ENCODE peak calls at places on chromosomes 7 and 10, in eight cellular contexts. One of them, this sample, is unnamed.

GRCh38 chr10:111821876-111822275 is 361.7 kb downstream of the GPAM start:
- DNase-seq in heart right ventricle: no peak
- DNase-seq in adrenal gland: no peak
- DNase-seq in AG10803: no peak
- DNase-seq in GM12878: no peak
- DNase-seq in stomach: no peak
- DNase-seq in GM12865: no peak
- DNase-seq in natural killer cell: no peak
- DNase-seq in this sample: no peak

GRCh38 chr7:12303096-12303495 is 92.0 kb downstream of the TMEM106B start:
- DNase-seq in heart right ventricle: no peak
- DNase-seq in adrenal gland: no peak
- DNase-seq in AG10803: no peak
- DNase-seq in GM12878: no peak
- DNase-seq in stomach: no peak
- DNase-seq in GM12865: no peak
- DNase-seq in natural killer cell: no peak
- DNase-seq in this sample: no peak

GRCh38 chr10:76459016-76459415 is 1027.6 kb downstream of the LRMDA start:
- DNase-seq in heart right ventricle: no peak
- DNase-seq in adrenal gland: no peak
- DNase-seq in AG10803: no peak
- DNase-seq in GM12878: no peak
- DNase-seq in stomach: no peak
- DNase-seq in GM12865: no peak
- DNase-seq in natural killer cell: no peak
- DNase-seq in this sample: no peak

GRCh38 chr7:13508586-13508985 is 480.9 kb downstream of the ETV1 start:
- DNase-seq in heart right ventricle: no peak
- DNase-seq in adrenal gland: no peak
- DNase-seq in AG10803: no peak
- DNase-seq in GM12878: no peak
- DNase-seq in stomach: no peak
- DNase-seq in GM12865: no peak
- DNase-seq in natural killer cell: no peak
- DNase-seq in this sample: no peak

GRCh38 chr7:127710635-127711034 is 58.6 kb downstream of the SND1 start:
- DNase-seq in heart right ventricle: no peak
- DNase-seq in adrenal gland: no peak
- DNase-seq in AG10803: no peak
- DNase-seq in GM12878: no peak
- DNase-seq in stomach: no peak
- DNase-seq in GM12865: no peak
- DNase-seq in natural killer cell: no peak
- DNase-seq in this sample: no peak

GRCh38 chr7:144454256-144455039 is 51.0 kb upstream of the NOBOX start:
- DNase-seq in heart right ventricle: no peak
- DNase-seq in adrenal gland: no peak
- DNase-seq in AG10803: no peak
- DNase-seq in GM12878: no peak
- DNase-seq in stomach: no peak
- DNase-seq in GM12865: no peak
- DNase-seq in natural killer cell: no peak
- DNase-seq in this sample: no peak

GRCh38 chr7:5064391-5065106 is 18.9 kb downstream of the RBAK start:
- DNase-seq in heart right ventricle: no peak
- DNase-seq in adrenal gland: no peak
- DNase-seq in AG10803: no peak
- DNase-seq in GM12878: no peak
- DNase-seq in stomach: no peak
- DNase-seq in GM12865: peak; percentile 18
- DNase-seq in natural killer cell: no peak
- DNase-seq in this sample: peak; percentile 40

GRCh38 chr10:99364125-99364524 is 35.0 kb downstream of the CNNM1 start:
- DNase-seq in heart right ventricle: no peak
- DNase-seq in adrenal gland: no peak
- DNase-seq in AG10803: peak; percentile 91
- DNase-seq in GM12878: no peak
- DNase-seq in stomach: no peak
- DNase-seq in GM12865: no peak
- DNase-seq in natural killer cell: no peak
- DNase-seq in this sample: no peak

GRCh38 chr7:29370531-29371314 is 176.1 kb downstream of the CHN2 start:
- DNase-seq in heart right ventricle: no peak
- DNase-seq in adrenal gland: peak; percentile 22
- DNase-seq in AG10803: no peak
- DNase-seq in GM12878: no peak
- DNase-seq in stomach: peak; percentile 72
- DNase-seq in GM12865: no peak
- DNase-seq in natural killer cell: no peak
- DNase-seq in this sample: no peak

GRCh38 chr7:154832557-154833138 is 170.3 kb downstream of the PAXIP1 start:
- DNase-seq in heart right ventricle: no peak
- DNase-seq in adrenal gland: no peak
- DNase-seq in AG10803: no peak
- DNase-seq in GM12878: no peak
- DNase-seq in stomach: peak; percentile 49
- DNase-seq in GM12865: peak; percentile 41
- DNase-seq in natural killer cell: no peak
- DNase-seq in this sample: peak; percentile 65

GRCh38 chr10:45592926-45593325 is 79.6 kb downstream of the ZFAND4 start:
- DNase-seq in heart right ventricle: no peak
- DNase-seq in adrenal gland: no peak
- DNase-seq in AG10803: no peak
- DNase-seq in GM12878: no peak
- DNase-seq in stomach: no peak
- DNase-seq in GM12865: no peak
- DNase-seq in natural killer cell: no peak
- DNase-seq in this sample: peak; percentile 25

GRCh38 chr7:45065031-45065995 is 23.5 kb downstream of the NACAD start:
- DNase-seq in heart right ventricle: no peak
- DNase-seq in adrenal gland: no peak
- DNase-seq in AG10803: no peak
- DNase-seq in GM12878: no peak
- DNase-seq in stomach: peak; percentile 8
- DNase-seq in GM12865: no peak
- DNase-seq in natural killer cell: no peak
- DNase-seq in this sample: no peak

GRCh38 chr10:80530816-80531215 is 6.9 kb upstream of the SH2D4B start:
- DNase-seq in heart right ventricle: no peak
- DNase-seq in adrenal gland: no peak
- DNase-seq in AG10803: no peak
- DNase-seq in GM12878: no peak
- DNase-seq in stomach: no peak
- DNase-seq in GM12865: no peak
- DNase-seq in natural killer cell: no peak
- DNase-seq in this sample: no peak

GRCh38 chr10:80528185-80528700 is 9.5 kb upstream of the SH2D4B start:
- DNase-seq in heart right ventricle: no peak
- DNase-seq in adrenal gland: no peak
- DNase-seq in AG10803: no peak
- DNase-seq in GM12878: no peak
- DNase-seq in stomach: no peak
- DNase-seq in GM12865: no peak
- DNase-seq in natural killer cell: no peak
- DNase-seq in this sample: peak; percentile 60

GRCh38 chr10:80529604-80530003 is 8.1 kb upstream of the SH2D4B start:
- DNase-seq in heart right ventricle: no peak
- DNase-seq in adrenal gland: no peak
- DNase-seq in AG10803: no peak
- DNase-seq in GM12878: no peak
- DNase-seq in stomach: no peak
- DNase-seq in GM12865: no peak
- DNase-seq in natural killer cell: no peak
- DNase-seq in this sample: no peak

GRCh38 chr10:80528901-80529300 is 8.8 kb upstream of the SH2D4B start:
- DNase-seq in heart right ventricle: no peak
- DNase-seq in adrenal gland: no peak
- DNase-seq in AG10803: no peak
- DNase-seq in GM12878: no peak
- DNase-seq in stomach: no peak
- DNase-seq in GM12865: no peak
- DNase-seq in natural killer cell: no peak
- DNase-seq in this sample: no peak

GRCh38 chr10:80530251-80530650 is 7.5 kb upstream of the SH2D4B start:
- DNase-seq in heart right ventricle: no peak
- DNase-seq in adrenal gland: no peak
- DNase-seq in AG10803: peak; percentile 26
- DNase-seq in GM12878: no peak
- DNase-seq in stomach: no peak
- DNase-seq in GM12865: peak; percentile 32
- DNase-seq in natural killer cell: no peak
- DNase-seq in this sample: peak; percentile 67
- TF ChIP-seq CTCF in heart right ventricle: peak; percentile 37
- TF ChIP-seq CTCF in adrenal gland: no peak
- TF ChIP-seq CTCF in AG10803: peak; percentile 32
- TF ChIP-seq CTCF in GM12878: peak; percentile 47
- TF ChIP-seq CTCF in stomach: peak; percentile 15
- TF ChIP-seq CTCF in GM12865: no peak
- TF ChIP-seq CTCF in natural killer cell: no peak
- TF ChIP-seq CTCF in this sample: peak; percentile 31

GRCh38 chr7:121079425-121080169 is 91.1 kb downstream of the CPED1 start:
- DNase-seq in heart right ventricle: no peak
- DNase-seq in adrenal gland: no peak
- DNase-seq in AG10803: peak; percentile 22
- DNase-seq in GM12878: no peak
- DNase-seq in stomach: no peak
- DNase-seq in GM12865: no peak
- DNase-seq in natural killer cell: no peak
- DNase-seq in this sample: no peak
- TF ChIP-seq CTCF in heart right ventricle: no peak
- TF ChIP-seq CTCF in adrenal gland: no peak
- TF ChIP-seq CTCF in AG10803: peak; percentile 33
- TF ChIP-seq CTCF in GM12878: no peak
- TF ChIP-seq CTCF in stomach: no peak
- TF ChIP-seq CTCF in GM12865: no peak
- TF ChIP-seq CTCF in natural killer cell: no peak
- TF ChIP-seq CTCF in this sample: no peak

DNA sequence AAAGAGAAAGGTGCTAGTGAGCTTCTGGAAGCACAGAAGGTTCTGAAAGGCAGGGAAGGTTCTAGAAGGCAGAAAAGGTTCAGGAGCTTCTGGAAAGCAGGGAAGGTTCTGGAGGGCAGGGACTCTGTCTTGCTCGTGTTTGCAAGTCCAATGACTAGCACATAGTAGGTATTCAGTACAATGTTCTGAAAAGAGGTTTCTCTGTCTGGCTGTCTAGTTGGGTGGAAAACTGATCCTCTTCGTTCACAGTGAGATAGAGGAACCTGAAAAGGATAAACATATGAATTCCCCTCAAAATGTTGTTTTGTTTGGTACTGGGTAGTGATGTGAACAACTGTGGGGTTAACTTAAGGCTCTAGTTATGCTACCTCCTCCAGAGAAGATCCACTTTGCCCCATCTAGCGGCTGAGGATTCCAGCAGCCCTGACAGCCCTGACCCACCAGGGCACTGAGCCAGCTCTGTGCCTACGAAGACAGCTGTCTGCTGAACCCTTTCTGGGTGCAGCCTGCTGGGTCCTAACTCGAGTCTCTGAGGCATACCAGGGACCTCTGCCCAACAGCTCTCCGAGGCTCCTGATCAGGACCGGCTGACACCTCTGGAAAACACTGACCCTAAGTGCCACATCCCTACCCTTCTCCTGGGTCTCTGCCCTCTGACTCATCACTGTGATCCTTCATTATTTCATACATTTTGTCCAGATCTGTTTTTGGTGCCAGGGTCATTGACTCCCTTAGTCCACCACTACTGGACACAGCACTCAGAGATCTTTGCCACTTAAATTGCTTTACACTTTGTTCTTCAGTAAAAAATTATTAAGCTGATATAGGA is 15.4 kb downstream of the PTPRN2 start:
- DNase-seq in heart right ventricle: no peak
- DNase-seq in adrenal gland: peak; percentile 26
- DNase-seq in AG10803: no peak
- DNase-seq in GM12878: no peak
- DNase-seq in stomach: no peak
- DNase-seq in GM12865: no peak
- DNase-seq in natural killer cell: no peak
- DNase-seq in this sample: peak; percentile 66
- TF ChIP-seq CTCF in heart right ventricle: no peak
- TF ChIP-seq CTCF in adrenal gland: peak; percentile 17
- TF ChIP-seq CTCF in AG10803: no peak
- TF ChIP-seq CTCF in GM12878: no peak
- TF ChIP-seq CTCF in stomach: no peak
- TF ChIP-seq CTCF in GM12865: no peak
- TF ChIP-seq CTCF in natural killer cell: no peak
- TF ChIP-seq CTCF in this sample: no peak

GRCh38 chr10:7359954-7360353 is 50.9 kb downstream of the SFMBT2 start:
- DNase-seq in heart right ventricle: no peak
- DNase-seq in adrenal gland: no peak
- DNase-seq in AG10803: no peak
- DNase-seq in GM12878: no peak
- DNase-seq in stomach: no peak
- DNase-seq in GM12865: no peak
- DNase-seq in natural killer cell: no peak
- DNase-seq in this sample: no peak

GRCh38 chr10:7357193-7357592 is 53.6 kb downstream of the SFMBT2 start:
- DNase-seq in heart right ventricle: no peak
- DNase-seq in adrenal gland: no peak
- DNase-seq in AG10803: no peak
- DNase-seq in GM12878: no peak
- DNase-seq in stomach: no peak
- DNase-seq in GM12865: no peak
- DNase-seq in natural killer cell: no peak
- DNase-seq in this sample: no peak

GRCh38 chr10:7350541-7351195 is 60.2 kb downstream of the SFMBT2 start:
- DNase-seq in heart right ventricle: no peak
- DNase-seq in adrenal gland: no peak
- DNase-seq in AG10803: no peak
- DNase-seq in GM12878: no peak
- DNase-seq in stomach: no peak
- DNase-seq in GM12865: no peak
- DNase-seq in natural killer cell: no peak
- DNase-seq in this sample: no peak

GRCh38 chr10:7351905-7352304 is 58.9 kb downstream of the SFMBT2 start:
- DNase-seq in heart right ventricle: no peak
- DNase-seq in adrenal gland: no peak
- DNase-seq in AG10803: no peak
- DNase-seq in GM12878: no peak
- DNase-seq in stomach: no peak
- DNase-seq in GM12865: no peak
- DNase-seq in natural killer cell: no peak
- DNase-seq in this sample: no peak

DNA sequence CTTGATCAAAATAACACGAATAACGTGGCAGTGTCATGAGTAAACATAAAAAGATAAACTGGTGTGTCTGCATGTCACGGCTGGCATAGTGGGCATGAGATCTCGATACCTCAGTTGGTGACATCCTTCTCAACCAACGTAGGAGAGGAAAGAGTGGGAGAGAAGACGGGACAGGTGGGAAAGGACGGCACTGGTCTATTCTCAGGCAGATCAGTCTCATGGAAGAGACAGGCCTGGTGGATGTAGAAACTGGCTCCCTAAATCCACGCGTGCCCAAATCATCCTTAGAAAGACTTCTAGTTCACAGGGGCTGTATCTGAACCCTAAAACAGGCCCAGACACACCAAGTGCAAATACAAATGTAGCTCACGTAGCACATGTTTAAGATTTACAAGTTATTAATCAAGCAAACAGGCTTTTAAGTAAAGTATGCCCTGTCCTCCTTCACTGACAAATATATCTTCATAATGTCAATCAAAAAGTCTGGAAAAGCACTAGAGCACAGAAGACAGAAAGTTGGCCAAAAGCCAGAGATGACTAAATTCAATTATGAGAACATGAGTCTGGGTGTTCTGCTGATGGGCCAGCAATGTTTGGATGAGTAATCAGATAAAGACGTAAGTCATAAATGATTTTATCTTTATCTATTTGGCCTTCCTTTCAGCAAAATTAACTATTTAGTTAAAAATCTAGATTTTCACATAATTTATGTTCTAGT is 56.3 kb downstream of the SFMBT2 start:
- DNase-seq in heart right ventricle: no peak
- DNase-seq in adrenal gland: no peak
- DNase-seq in AG10803: no peak
- DNase-seq in GM12878: no peak
- DNase-seq in stomach: no peak
- DNase-seq in GM12865: peak; percentile 15
- DNase-seq in natural killer cell: no peak
- DNase-seq in this sample: peak; percentile 41
- TF ChIP-seq CTCF in heart right ventricle: no peak
- TF ChIP-seq CTCF in adrenal gland: no peak
- TF ChIP-seq CTCF in AG10803: no peak
- TF ChIP-seq CTCF in GM12878: no peak
- TF ChIP-seq CTCF in stomach: no peak
- TF ChIP-seq CTCF in GM12865: no peak
- TF ChIP-seq CTCF in natural killer cell: no peak
- TF ChIP-seq CTCF in this sample: no peak

This sample was measured in NB4.